ENCODE peak calls at places on chromosomes 12 and 14, in four cellular contexts. J, Q, B and F are unnamed samples.

GRCh38 chr14:92263681-92264080 is 59.3 kb upstream of the SLC24A4 start:
- DNase-seq in J (no peak), Q (no peak), B (no peak), F (no peak)

GRCh38 chr12:39966738-39967137 is 139.1 kb downstream of the SLC2A13 start:
- DNase-seq in J (no peak), Q (no peak), B (no peak), F (no peak)

GRCh38 chr12:115223322-115223721 is 539.3 kb upstream of the TBX3 start:
- DNase-seq in J (peak), Q (no peak), B (no peak), F (no peak)

GRCh38 chr12:112836736-112837628 is 45.4 kb downstream of the RPH3A start:
- DNase-seq in J (no peak), Q (no peak), B (no peak), F (no peak)

GRCh38 chr14:84535491-84535890 is 994.5 kb upstream of the FLRT2 start:
- DNase-seq in J (no peak), Q (no peak), B (no peak), F (no peak)

GRCh38 chr12:43501705-43502104 is 50.3 kb downstream of the ADAMTS20 start:
- DNase-seq in J (peak), Q (no peak), B (no peak), F (no peak)

GRCh38 chr12:84561362-84561761 is 351.2 kb downstream of the SLC6A15 start:
- DNase-seq in J (no peak), Q (no peak), B (no peak), F (no peak)

GRCh38 chr12:2751686-2752085 is 43.1 kb upstream of the FKBP4 start:
- DNase-seq in J (no peak), Q (no peak), B (no peak), F (no peak)

GRCh38 chr14:52873694-52874093 is 77.2 kb downstream of the FERMT2 start:
- DNase-seq in J (peak), Q (no peak), B (no peak), F (no peak)

GRCh38 chr14:29310757-29311156 is 544.2 kb downstream of the FOXG1 start:
- DNase-seq in J (peak), Q (no peak), B (no peak), F (no peak)

DNA sequence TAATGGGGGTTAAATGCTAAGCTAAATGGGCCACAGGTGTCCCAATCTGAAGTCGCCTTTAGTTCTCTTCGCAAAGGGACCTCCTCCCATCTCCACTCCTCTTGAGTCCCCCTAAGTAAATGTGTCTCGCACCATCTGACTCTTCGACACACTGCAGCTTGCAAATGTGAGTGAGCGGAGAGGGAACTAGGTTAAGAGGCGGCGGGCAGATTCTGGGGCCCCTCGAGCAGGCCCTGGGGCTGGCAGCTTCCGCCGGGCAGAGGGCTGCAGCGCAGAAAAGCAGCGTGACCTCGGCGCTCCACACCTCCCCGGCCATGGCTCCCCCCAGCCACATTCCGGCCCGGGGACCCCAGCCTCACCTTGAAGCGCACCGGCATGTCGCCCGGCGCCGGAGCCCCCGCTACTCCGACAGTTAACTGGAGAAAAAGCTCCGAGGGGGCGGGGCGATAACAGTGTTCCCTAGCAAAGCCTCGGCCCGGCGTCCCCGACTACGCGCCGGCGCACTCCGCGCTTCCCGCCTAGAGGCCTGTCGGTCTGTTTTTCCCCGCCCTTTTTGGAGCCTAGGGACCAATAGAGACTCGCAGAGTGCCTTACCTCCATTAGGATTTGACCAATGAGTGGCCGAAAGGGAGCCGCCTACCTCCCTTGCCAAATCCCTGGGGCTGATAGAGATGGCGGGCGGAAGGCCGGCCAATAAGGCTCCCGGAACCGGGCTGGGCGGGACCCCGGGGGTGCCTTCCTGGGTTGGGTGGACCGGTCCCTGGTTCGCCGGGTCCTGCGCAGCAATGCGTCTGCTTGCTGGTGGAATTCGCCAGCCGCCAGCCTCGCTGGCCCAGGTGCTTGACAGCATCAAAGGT is at the start of gene MDM1:
- DNase-seq in J (peak), Q (peak), B (peak), F (peak)
- TF ChIP-seq CTCF in J (no peak), Q (no peak), B (no peak), F (no peak)

DNA sequence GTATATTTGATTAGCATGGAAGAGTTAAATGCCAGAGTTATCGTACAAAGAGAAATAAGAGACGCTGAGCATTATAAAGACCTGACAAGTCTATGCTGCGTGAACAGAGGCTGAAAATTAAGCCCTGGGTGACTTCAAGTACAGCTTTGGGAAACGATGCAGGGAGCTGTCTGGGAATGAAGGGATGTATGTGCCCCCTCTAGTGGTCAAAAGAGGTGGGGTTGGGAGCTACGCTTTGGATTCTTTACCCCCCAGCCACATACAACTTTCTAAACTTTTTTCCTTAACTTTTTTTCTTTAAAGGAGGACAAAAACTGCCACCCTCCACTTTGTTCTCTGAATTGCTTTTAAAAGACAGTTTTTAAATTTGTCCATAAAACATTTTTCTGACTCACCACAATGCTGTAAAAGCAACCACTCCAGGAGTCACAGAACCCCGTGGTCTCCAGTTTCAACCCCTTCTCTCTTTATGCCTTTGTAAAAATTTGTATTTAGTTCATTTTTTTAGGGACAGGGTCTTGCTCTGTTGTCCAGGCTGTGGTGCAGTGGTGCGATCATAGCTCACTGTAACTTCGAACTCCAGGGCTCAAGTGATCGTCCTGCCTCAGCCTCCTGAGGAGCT is 59.4 kb downstream of the ZNF664 start:
- DNase-seq in J (peak), Q (peak), B (peak), F (no peak)
- TF ChIP-seq CTCF in J (peak), Q (peak), B (peak), F (peak)

GRCh38 chr12:64890873-64891468 is 66.5 kb downstream of the TBC1D30 start:
- DNase-seq in J (peak), Q (peak), B (no peak), F (no peak)
- TF ChIP-seq CTCF in J (peak), Q (peak), B (peak), F (peak)

GRCh38 chr12:31316964-31317363 is 9.0 kb downstream of the SINHCAF start:
- DNase-seq in J (peak), Q (no peak), B (no peak), F (no peak)
- TF ChIP-seq CTCF in J (no peak), Q (no peak), B (no peak), F (no peak)

GRCh38 chr14:61177279-61178225 is 103.6 kb downstream of the TMEM30B start:
- DNase-seq in J (no peak), Q (peak), B (peak), F (no peak)

GRCh38 chr14:61176686-61177085 is 104.5 kb downstream of the TMEM30B start:
- DNase-seq in J (no peak), Q (no peak), B (no peak), F (no peak)

GRCh38 chr14:61178226-61179060 is 102.7 kb downstream of the TMEM30B start:
- DNase-seq in J (peak), Q (peak), B (no peak), F (no peak)

GRCh38 chr14:61179061-61179675 is 102.0 kb downstream of the TMEM30B start:
- DNase-seq in J (no peak), Q (peak), B (no peak), F (no peak)

GRCh38 chr14:61179776-61180398 is 101.3 kb downstream of the TMEM30B start:
- DNase-seq in J (peak), Q (no peak), B (no peak), F (no peak)
- TF ChIP-seq CTCF in J (no peak), Q (no peak), B (no peak), F (no peak)

GRCh38 chr12:106329231-106329985 is 26.9 kb downstream of the TCP11L2 start:
- DNase-seq in J (no peak), Q (no peak), B (no peak), F (no peak)

GRCh38 chr12:106332536-106332935 is 25.0 kb upstream of the POLR3B start:
- DNase-seq in J (no peak), Q (no peak), B (no peak), F (no peak)

GRCh38 chr12:106333010-106333409 is 24.5 kb upstream of the POLR3B start:
- DNase-seq in J (no peak), Q (no peak), B (no peak), F (no peak)

GRCh38 chr12:106331594-106331993 is 26.0 kb upstream of the POLR3B start:
- DNase-seq in J (no peak), Q (no peak), B (no peak), F (no peak)

DNA sequence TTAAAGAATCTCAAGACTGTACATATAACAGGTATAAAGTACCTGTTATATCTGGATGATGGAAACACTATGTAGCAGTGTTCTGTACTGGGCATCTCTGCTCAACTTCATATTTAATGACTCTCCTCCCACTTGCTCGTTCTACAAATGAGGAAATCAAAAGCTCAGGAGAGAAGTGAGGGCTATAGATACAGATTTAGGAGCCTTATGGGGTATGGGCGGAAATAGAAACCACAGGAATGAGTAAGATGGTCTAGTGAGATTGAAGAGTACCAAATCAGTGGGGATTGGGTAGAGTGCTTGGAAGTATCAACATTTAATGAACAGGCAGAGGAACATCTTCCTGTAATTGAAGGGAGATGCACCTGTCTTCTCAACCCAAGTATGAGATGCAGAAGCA is 23.8 kb upstream of the POLR3B start:
- DNase-seq in J (no peak), Q (no peak), B (no peak), F (no peak)
- TF ChIP-seq CTCF in J (no peak), Q (no peak), B (no peak), F (no peak)